ENCODE peak calls at places on chromosomes 16 and 17, in six cellular contexts. T, B, R, Z, H and W are unnamed samples.

GRCh38 chr16:68503334-68503733 is 35.8 kb upstream of the ZFP90 start:
- DNase-seq in T (no peak), B (no peak), R (no peak), Z (no peak), H (no peak), W (no peak)

GRCh38 chr17:73900516-73900915 is 256.3 kb upstream of the SDK2 start:
- DNase-seq in T (no peak), B (no peak), R (no peak), Z (no peak), H (no peak), W (no peak)

GRCh38 chr17:15945493-15946209 is 721 bp downstream of the ADORA2B start:
- DNase-seq in T (no peak), B (no peak), R (no peak), Z (peak), H (no peak), W (peak)

GRCh38 chr17:60165976-60166375 is 16.2 kb downstream of the CA4 start:
- DNase-seq in T (no peak), B (no peak), R (peak), Z (no peak), H (no peak), W (no peak)

GRCh38 chr17:53313746-53314145 is 509.0 kb upstream of the KIF2B start:
- DNase-seq in T (no peak), B (no peak), R (no peak), Z (no peak), H (no peak), W (no peak)

GRCh38 chr17:22441776-22442175 is 749.5 kb downstream of the KCNJ18 start:
- DNase-seq in T (no peak), B (no peak), R (no peak), Z (no peak), H (no peak), W (no peak)

GRCh38 chr16:12235110-12235509 is 258.6 kb downstream of the SNX29 start:
- DNase-seq in T (no peak), B (no peak), R (no peak), Z (no peak), H (no peak), W (no peak)

GRCh38 chr17:74325376-74325742 is 667 bp upstream of the KIF19 start:
- DNase-seq in T (no peak), B (no peak), R (no peak), Z (no peak), H (no peak), W (no peak)

GRCh38 chr17:13385481-13385907 is 216.2 kb downstream of the HS3ST3A1 start:
- DNase-seq in T (no peak), B (no peak), R (no peak), Z (no peak), H (no peak), W (no peak)

GRCh38 chr17:63475491-63476412 is 1.1 kb upstream of the ACE start:
- DNase-seq in T (no peak), B (no peak), R (no peak), Z (no peak), H (no peak), W (no peak)

GRCh38 chr17:73071387-73071999 is 21.0 kb downstream of the SLC39A11 start:
- DNase-seq in T (no peak), B (no peak), R (no peak), Z (peak), H (no peak), W (no peak)

GRCh38 chr17:27554152-27554551 is 76.8 kb upstream of the LGALS9 start:
- DNase-seq in T (no peak), B (no peak), R (no peak), Z (no peak), H (no peak), W (no peak)

GRCh38 chr17:1055231-1055630 is 58.3 kb downstream of the TIMM22 start:
- DNase-seq in T (no peak), B (no peak), R (no peak), Z (no peak), H (no peak), W (no peak)

GRCh38 chr17:76139801-76140660 is 1.0 kb downstream of the FOXJ1 start:
- DNase-seq in T (no peak), B (no peak), R (no peak), Z (no peak), H (no peak), W (no peak)

GRCh38 chr17:20009302-20010098 is at the start of gene SPECC1:
- DNase-seq in T (no peak), B (peak), R (peak), Z (peak), H (no peak), W (peak)

GRCh38 chr16:69494993-69495392 is 70.6 kb downstream of the CYB5B start:
- DNase-seq in T (no peak), B (no peak), R (peak), Z (no peak), H (no peak), W (no peak)

GRCh38 chr16:28166394-28167208 is 45.2 kb downstream of the XPO6 start:
- DNase-seq in T (no peak), B (no peak), R (no peak), Z (no peak), H (no peak), W (no peak)

GRCh38 chr17:55577687-55578086 is 66.4 kb upstream of the SMIM36 start:
- DNase-seq in T (no peak), B (no peak), R (no peak), Z (no peak), H (no peak), W (peak)

GRCh38 chr17:66633322-66633965 is 201.5 kb upstream of the CACNG5 start:
- DNase-seq in T (no peak), B (no peak), R (no peak), Z (peak), H (no peak), W (no peak)

GRCh38 chr16:85595299-85595661 is 17.8 kb upstream of the GSE1 start:
- DNase-seq in T (no peak), B (no peak), R (no peak), Z (no peak), H (no peak), W (no peak)

GRCh38 chr17:29622337-29623282 is at the start of gene CORO6:
- DNase-seq in T (no peak), B (peak), R (peak), Z (peak), H (peak), W (peak)

GRCh38 chr17:28982191-28982793 is 23.5 kb downstream of the SEZ6 start:
- DNase-seq in T (no peak), B (no peak), R (no peak), Z (no peak), H (no peak), W (no peak)

GRCh38 chr17:21573961-21574610 is 118.2 kb upstream of the KCNJ18 start:
- DNase-seq in T (no peak), B (peak), R (no peak), Z (peak), H (peak), W (peak)

GRCh38 chr17:76887809-76888208 is 19.6 kb downstream of the MGAT5B start:
- DNase-seq in T (no peak), B (no peak), R (no peak), Z (no peak), H (no peak), W (no peak)

GRCh38 chr17:59914274-59914854 is 21.4 kb downstream of the RPS6KB1 start:
- DNase-seq in T (peak), B (no peak), R (peak), Z (peak), H (no peak), W (no peak)

GRCh38 chr16:57475711-57476339 is 10.5 kb downstream of the DOK4 start:
- DNase-seq in T (no peak), B (no peak), R (peak), Z (no peak), H (peak), W (no peak)

GRCh38 chr17:44187131-44187899 is 543 bp downstream of the TMUB2 start:
- DNase-seq in T (no peak), B (no peak), R (no peak), Z (peak), H (no peak), W (peak)

GRCh38 chr17:18041776-18042175 is 2.6 kb downstream of the GID4 start:
- DNase-seq in T (no peak), B (no peak), R (no peak), Z (peak), H (no peak), W (no peak)

GRCh38 chr16:9062301-9062700 is 29.1 kb upstream of the HAPSTR1 start:
- DNase-seq in T (no peak), B (no peak), R (no peak), Z (no peak), H (no peak), W (no peak)

GRCh38 chr16:66948034-66948821 is 12.8 kb upstream of the CES3 start:
- DNase-seq in T (no peak), B (no peak), R (no peak), Z (no peak), H (no peak), W (no peak)